ENCODE peak calls at places on chromosomes 13 and 19, in ten cellular contexts. X is fibroblast of the aortic adventitia, M is mucosa of descending colon, D is keratinocyte, Z is neural progenitor cell, K is NB4, P is nephron progenitor cell, Y is AG10803, C is progenitor cell of endocrine pancreas, H is tibial nerve. W is an unnamed sample.

GRCh38 chr13:35293579-35293978 is 182.9 kb downstream of the MAB21L1 start:
- DNase-seq in X (no peak), M (no peak), D (no peak), Z (no peak), K (no peak), P (no peak), Y (no peak), C (no peak), H (no peak), W (no peak)

GRCh38 chr13:72204291-72204690 is 337.3 kb upstream of the DACH1 start:
- DNase-seq in X (peak; percentile 5), M (no peak), D (no peak), Z (no peak), K (no peak), P (no peak), Y (peak; percentile 69), C (no peak), H (no peak), W (no peak)

GRCh38 chr13:28297341-28297740 is 159.0 kb downstream of the PAN3 start:
- DNase-seq in X (no peak), M (no peak), D (no peak), Z (peak; percentile 67), K (no peak), P (peak; percentile 25), Y (peak; percentile 36), C (no peak), H (no peak), W (no peak)

GRCh38 chr19:8005534-8006256 is at the start of gene ELAVL1:
- DNase-seq in X (peak; percentile 81), M (peak; percentile 92), D (no peak), Z (peak; percentile 98), K (peak; percentile 95), P (peak; percentile 96), Y (peak; percentile 88), C (peak; percentile 87), H (peak; percentile 77), W (peak; percentile 83)

GRCh38 chr19:13833330-13834265 is 38.4 kb downstream of the ZSWIM4 start:
- DNase-seq in X (peak; percentile 82), M (peak; percentile 94), D (no peak), Z (peak; percentile 95), K (peak; percentile 31), P (peak; percentile 96), Y (peak; percentile 89), C (peak; percentile 94), H (peak; percentile 92), W (peak; percentile 88)

GRCh38 chr13:64753606-64754005 is 2476.5 kb downstream of the PCDH9 start:
- DNase-seq in X (peak; percentile 69), M (no peak), D (no peak), Z (no peak), K (no peak), P (no peak), Y (peak; percentile 51), C (no peak), H (no peak), W (no peak)

GRCh38 chr19:54470991-54471782 is 1.9 kb downstream of the CDC42EP5 start:
- DNase-seq in X (no peak), M (peak; percentile 71), D (no peak), Z (peak; percentile 49), K (no peak), P (peak; percentile 37), Y (no peak), C (no peak), H (peak; percentile 37), W (no peak)

GRCh38 chr13:50340566-50341287 is 325.5 kb downstream of the KCNRG start:
- DNase-seq in X (no peak), M (no peak), D (no peak), Z (peak; percentile 21), K (no peak), P (no peak), Y (no peak), C (no peak), H (peak; percentile 61), W (no peak)

GRCh38 chr13:45872574-45872973 is 21.0 kb upstream of the SIAH3 start:
- DNase-seq in X (peak; percentile 4), M (no peak), D (no peak), Z (no peak), K (no peak), P (no peak), Y (peak; percentile 21), C (no peak), H (no peak), W (no peak)

GRCh38 chr13:99981115-99982020 is at the start of gene ZIC2:
- DNase-seq in X (no peak), M (no peak), D (no peak), Z (peak; percentile 96), K (peak; percentile 96), P (peak; percentile 73), Y (no peak), C (no peak), H (no peak), W (peak; percentile 11)

GRCh38 chr13:46304546-46304945 is 82.5 kb downstream of the RUBCNL start:
- DNase-seq in X (no peak), M (no peak), D (no peak), Z (no peak), K (no peak), P (no peak), Y (peak; percentile 29), C (no peak), H (no peak), W (no peak)

GRCh38 chr19:19033426-19034203 is at the start of the genes ARMC6 and SUGP2:
- DNase-seq in X (peak; percentile 83), M (peak; percentile 89), D (peak; percentile 25), Z (peak; percentile 96), K (peak; percentile 94), P (peak; percentile 90), Y (peak; percentile 77), C (peak; percentile 81), H (peak; percentile 66), W (peak; percentile 75)
- TF ChIP-seq CTCF in X (peak; percentile 19), M (no peak), D (peak; percentile 7), Z (no peak), K (no peak), P (no peak), Y (no peak), C (peak; percentile 29), H (peak; percentile 74), W (peak; percentile 41)

GRCh38 chr13:93233997-93234416 is 7.4 kb downstream of the GPC6 start:
- DNase-seq in X (no peak), M (no peak), D (no peak), Z (peak; percentile 32), K (peak; percentile 31), P (no peak), Y (no peak), C (no peak), H (no peak), W (no peak)
- TF ChIP-seq CTCF in X (no peak), M (no peak), D (no peak), Z (peak; percentile 35), K (peak; percentile 10), P (no peak), Y (no peak), C (peak; percentile 29), H (no peak), W (peak; percentile 40)

DNA sequence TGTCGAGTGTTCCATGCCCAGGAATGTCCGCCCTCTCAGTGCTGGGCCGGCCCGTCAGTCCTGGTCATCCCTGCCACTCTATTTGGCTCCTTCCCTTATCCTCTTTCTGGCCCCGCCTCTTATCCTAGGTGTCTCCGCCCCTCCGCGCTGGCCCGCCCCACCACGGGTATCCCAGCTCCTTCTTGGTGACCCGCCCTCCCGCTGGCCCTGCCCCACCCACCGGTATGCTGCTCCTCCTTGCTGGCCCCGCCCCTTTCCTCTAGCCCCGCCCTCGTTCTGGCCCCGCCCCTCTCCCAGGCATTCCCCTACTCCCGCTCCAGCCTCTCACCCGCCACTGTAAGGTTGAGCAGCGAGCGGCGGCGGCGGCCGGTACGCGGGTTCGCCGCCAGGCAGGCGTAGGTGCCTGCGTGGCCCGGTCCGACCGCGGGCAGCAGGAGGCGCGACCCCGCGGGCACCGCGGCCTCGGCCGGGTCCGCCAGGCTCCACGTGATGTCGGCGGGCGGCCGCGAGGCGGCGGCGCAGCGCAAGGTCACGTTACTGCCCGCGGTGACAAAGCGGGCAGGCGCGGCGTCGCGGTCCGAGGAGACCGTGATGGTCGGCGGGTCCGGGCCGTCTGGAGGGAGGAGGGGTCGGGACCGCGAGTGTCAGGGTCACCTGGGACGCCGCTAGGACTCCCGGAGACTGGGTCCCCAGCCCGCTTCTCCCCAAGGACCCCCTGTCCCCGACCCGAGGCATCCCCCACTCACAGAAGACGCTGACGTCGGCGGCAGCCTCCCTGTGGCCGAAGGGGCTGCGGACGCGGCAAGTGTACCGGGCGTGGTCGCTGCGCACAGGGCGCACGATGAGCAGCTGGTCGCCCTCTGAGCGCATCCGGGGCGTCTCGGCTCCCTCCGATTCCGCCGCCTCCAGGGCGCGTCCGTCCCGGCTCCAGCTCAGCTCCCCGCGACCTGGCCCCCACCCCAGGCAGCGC is 2.0 kb downstream of the VSIG10L start:
- DNase-seq in X (peak; percentile 93), M (peak; percentile 99), D (peak; percentile 87), Z (peak; percentile 98), K (peak; percentile 94), P (peak; percentile 99), Y (peak; percentile 97), C (peak; percentile 93), H (peak; percentile 98), W (peak; percentile 97)
- TF ChIP-seq CTCF in X (peak; percentile 1), M (no peak), D (peak; percentile 11), Z (peak; percentile 40), K (no peak), P (no peak), Y (no peak), C (peak; percentile 35), H (peak; percentile 92), W (peak; percentile 65)

GRCh38 chr19:48308695-48309586 is 16.4 kb upstream of the EMP3 start:
- DNase-seq in X (no peak), M (no peak), D (no peak), Z (peak; percentile 55), K (peak; percentile 83), P (no peak), Y (no peak), C (no peak), H (no peak), W (no peak)
- TF ChIP-seq CTCF in X (peak; percentile 38), M (no peak), D (peak; percentile 63), Z (peak; percentile 37), K (peak; percentile 94), P (no peak), Y (peak; percentile 33), C (peak; percentile 26), H (no peak), W (peak; percentile 46)

GRCh38 chr19:43774103-43774939 is 6.5 kb downstream of the KCNN4 start:
- DNase-seq in X (peak; percentile 58), M (peak; percentile 64), D (no peak), Z (peak; percentile 85), K (no peak), P (peak; percentile 86), Y (peak; percentile 66), C (peak; percentile 75), H (peak; percentile 27), W (peak; percentile 61)
- TF ChIP-seq CTCF in X (peak; percentile 59), M (peak; percentile 13), D (peak; percentile 44), Z (peak; percentile 63), K (no peak), P (peak; percentile 57), Y (peak; percentile 62), C (peak; percentile 79), H (peak; percentile 58), W (peak; percentile 88)